ENCODE peak calls at places on chromosomes 2 and 18, in ten cellular contexts. B is activated effector memory CD4-positive, alpha-beta T cell treated with Interleukin-2 at 50 U/mL for 16 hours; A is fibroblast of mammary gland; T is activated CD4-positive, alpha-beta T cell treated with anti-CD3 and anti-CD28 coated beads, Interleukin-2, amount 50 U/mL, for 4 hours; D is mesenteric fat pad; O is astrocyte of the spinal cord; G is left kidney; Q is memory B cell; M is posterior cingulate gyrus; E is CD4-positive, alpha-beta T cell. I is an unnamed sample.

GRCh38 chr18:51135795-51136194 is 61.7 kb downstream of the MEX3C start:
- DNase-seq in E (no peak), M (no peak), A (no peak), D (no peak), B (no peak), T (no peak), O (no peak), G (no peak), Q (no peak), I (no peak)

GRCh38 chr2:11715987-11716652 is 30.3 kb upstream of the LPIN1 start:
- DNase-seq in Q (no peak), A (no peak), G (no peak), M (no peak), O (no peak), E (no peak), T (no peak), D (no peak), B (no peak), I (no peak)

GRCh38 chr18:48157956-48158355 is 227.5 kb upstream of the SMAD2 start:
- DNase-seq in Q (no peak), E (no peak), A (no peak), D (no peak), B (no peak), G (no peak), T (no peak), M (no peak), O (no peak), I (no peak)

GRCh38 chr2:1091895-1092585 is 141.4 kb downstream of the SNTG2 start:
- DNase-seq in A (no peak), G (no peak), B (no peak), D (no peak), Q (no peak), O (no peak), M (no peak), T (no peak), E (no peak), I (no peak)

GRCh38 chr2:95314964-95315611 is 17.9 kb downstream of the KCNIP3 start:
- DNase-seq in E (no peak), Q (no peak), T (no peak), B (no peak), A (peak; percentile 33), M (no peak), D (no peak), G (peak; percentile 82), O (peak; percentile 51), I (no peak)

GRCh38 chr18:48393776-48394175 is 15.4 kb downstream of the ZBTB7C start:
- DNase-seq in O (no peak), B (no peak), G (no peak), T (no peak), E (no peak), D (no peak), M (no peak), Q (no peak), A (no peak), I (no peak)

GRCh38 chr2:50143822-50144575 is 887.9 kb downstream of the NRXN1 start:
- DNase-seq in B (no peak), O (peak; percentile 53), E (no peak), M (no peak), A (peak; percentile 58), D (no peak), T (no peak), Q (no peak), G (peak; percentile 81), I (peak; percentile 91)

GRCh38 chr2:9641641-9642040 is 10.8 kb upstream of the YWHAQ start:
- DNase-seq in D (no peak), O (no peak), B (no peak), T (no peak), M (no peak), Q (no peak), E (no peak), G (no peak), A (no peak), I (no peak)

GRCh38 chr2:146317959-146318358 is 1526.9 kb upstream of the ACVR2A start:
- DNase-seq in D (no peak), G (no peak), A (peak; percentile 90), T (no peak), E (no peak), O (peak; percentile 81), Q (no peak), M (no peak), B (no peak), I (no peak)

GRCh38 chr2:236874866-236875481 is 210.7 kb upstream of the COPS8 start:
- DNase-seq in O (no peak), M (no peak), Q (no peak), T (no peak), D (no peak), A (no peak), G (peak; percentile 48), B (no peak), E (no peak), I (no peak)

GRCh38 chr18:60649816-60650215 is 277.2 kb upstream of the MC4R start:
- DNase-seq in M (no peak), T (no peak), G (no peak), O (no peak), B (no peak), A (no peak), E (no peak), D (no peak), Q (no peak), I (no peak)

GRCh38 chr2:24489942-24490673 is 946 bp upstream of the NCOA1 start:
- DNase-seq in M (no peak), D (no peak), T (no peak), E (no peak), O (peak; percentile 40), B (no peak), G (peak; percentile 44), Q (no peak), A (peak; percentile 31), I (no peak)

GRCh38 chr2:216695401-216695821 is at the start of gene IGFBP5:
- DNase-seq in E (no peak), G (peak; percentile 94), Q (no peak), O (peak; percentile 89), B (no peak), A (peak; percentile 73), D (no peak), M (peak; percentile 59), T (no peak), I (peak; percentile 86)

GRCh38 chr2:66667288-66667780 is 232.4 kb downstream of the MEIS1 start:
- DNase-seq in D (no peak), Q (no peak), E (no peak), O (no peak), B (no peak), T (no peak), A (no peak), G (no peak), M (no peak), I (no peak)

GRCh38 chr2:191171708-191172355 is 21.0 kb upstream of the STAT4 start:
- DNase-seq in O (peak; percentile 92), A (peak; percentile 98), M (no peak), Q (no peak), D (no peak), G (no peak), B (no peak), E (no peak), T (no peak), I (no peak)

GRCh38 chr2:29323961-29324360 is 208.7 kb downstream of the CLIP4 start:
- DNase-seq in Q (no peak), E (no peak), A (peak; percentile 49), D (no peak), O (peak; percentile 13), G (no peak), T (no peak), B (no peak), M (no peak), I (no peak)

GRCh38 chr2:11411768-11412448 is 54.1 kb downstream of the E2F6 start:
- DNase-seq in A (peak; percentile 54), G (peak; percentile 81), E (no peak), M (no peak), T (no peak), Q (no peak), B (no peak), O (peak; percentile 49), D (no peak), I (peak; percentile 52)

GRCh38 chr18:23580677-23581367 is 5.5 kb downstream of the NPC1 start:
- DNase-seq in Q (no peak), E (no peak), O (peak; percentile 67), T (no peak), M (no peak), B (no peak), A (peak; percentile 84), G (no peak), D (no peak), I (no peak)

GRCh38 chr2:85549826-85550225 is 10.9 kb downstream of the MAT2A start:
- DNase-seq in E (no peak), G (peak; percentile 73), A (peak; percentile 97), Q (no peak), T (no peak), O (peak; percentile 89), D (no peak), M (no peak), B (no peak), I (no peak)

GRCh38 chr2:112679484-112679883 is 33.7 kb downstream of the SLC20A1 start:
- DNase-seq in O (no peak), T (no peak), E (no peak), A (no peak), Q (no peak), B (no peak), G (no peak), M (peak; percentile 66), D (peak; percentile 81), I (no peak)

GRCh38 chr18:75854174-75854573 is 426.7 kb upstream of the SMIM21 start:
- DNase-seq in O (no peak), T (no peak), D (no peak), A (no peak), G (no peak), M (no peak), E (no peak), Q (no peak), B (no peak), I (no peak)

GRCh38 chr2:50469784-50470183 is 562.1 kb downstream of the NRXN1 start:
- DNase-seq in G (no peak), A (no peak), B (no peak), T (no peak), E (no peak), Q (no peak), M (no peak), D (no peak), O (no peak), I (no peak)

GRCh38 chr2:82043867-82044266 is 1739.3 kb upstream of the LRRTM1 start:
- DNase-seq in G (no peak), T (no peak), Q (no peak), D (no peak), E (no peak), B (no peak), O (no peak), M (no peak), A (no peak), I (no peak)

GRCh38 chr2:28586864-28587263 is 91.0 kb downstream of the PLB1 start:
- DNase-seq in Q (no peak), D (peak; percentile 72), O (no peak), E (peak; percentile 28), A (no peak), M (no peak), G (no peak), T (peak; percentile 32), B (peak; percentile 66), I (no peak)

GRCh38 chr2:175167076-175167791 is 769 bp downstream of the ATF2 start:
- DNase-seq in O (peak; percentile 42), E (peak; percentile 12), T (no peak), D (no peak), A (peak; percentile 48), Q (no peak), G (peak; percentile 77), B (no peak), M (no peak), I (peak; percentile 85)

GRCh38 chr2:19473415-19473814 is 115.0 kb upstream of the OSR1 start:
- DNase-seq in Q (no peak), B (no peak), D (no peak), T (no peak), G (peak; percentile 35), O (no peak), M (no peak), E (no peak), A (no peak), I (no peak)

GRCh38 chr2:102063948-102064678 is 72.4 kb downstream of the IL1R2 start:
- DNase-seq in D (peak; percentile 93), T (peak; percentile 10), Q (no peak), O (peak; percentile 98), E (no peak), M (peak; percentile 28), B (no peak), A (peak; percentile 100), G (peak; percentile 82), I (no peak)

GRCh38 chr2:72819501-72819900 is 6.3 kb downstream of the EXOC6B start:
- DNase-seq in O (no peak), B (no peak), G (no peak), A (no peak), Q (no peak), M (no peak), D (no peak), T (no peak), E (no peak), I (no peak)

I was measured in NCI-H2227 treated with DMSO at 0.1 percent for 48 hours.